ENCODE peak calls at places on chromosomes 16 and 17, in nine cellular contexts. One of them, this sample, is unnamed.
A peak's percentile ranks its signal among the peaks of the same experiment; 100 is the strongest.

GRCh38 chr17:76398523-76399174 is 14.2 kb downstream of the SPHK1 start:
- DNase-seq in neural crest cell: no peak
- DNase-seq in stomach: no peak
- DNase-seq in uterus: no peak
- DNase-seq in chondrocyte: peak; percentile 90
- DNase-seq in mammary epithelial cell: no peak
- DNase-seq in mucosa of descending colon: no peak
- DNase-seq in body of pancreas: no peak
- DNase-seq in SK-N-SH: no peak
- DNase-seq in this sample: no peak

GRCh38 chr17:42378597-42379594 is 9.3 kb downstream of the STAT3 start:
- DNase-seq in uterus: no peak
- DNase-seq in SK-N-SH: no peak
- DNase-seq in stomach: no peak
- DNase-seq in body of pancreas: peak; percentile 34
- DNase-seq in neural crest cell: no peak
- DNase-seq in mucosa of descending colon: no peak
- DNase-seq in mammary epithelial cell: peak; percentile 61
- DNase-seq in chondrocyte: no peak
- DNase-seq in this sample: peak; percentile 32

GRCh38 chr17:63774982-63775290 is 966 bp downstream of the DDX42 start:
- DNase-seq in mucosa of descending colon: no peak
- DNase-seq in neural crest cell: no peak
- DNase-seq in SK-N-SH: no peak
- DNase-seq in mammary epithelial cell: peak; percentile 30
- DNase-seq in uterus: no peak
- DNase-seq in chondrocyte: no peak
- DNase-seq in stomach: no peak
- DNase-seq in body of pancreas: no peak
- DNase-seq in this sample: no peak

GRCh38 chr17:11031787-11032186 is 193.9 kb upstream of the PIRT start:
- DNase-seq in chondrocyte: no peak
- DNase-seq in mucosa of descending colon: no peak
- DNase-seq in stomach: no peak
- DNase-seq in uterus: no peak
- DNase-seq in body of pancreas: no peak
- DNase-seq in SK-N-SH: no peak
- DNase-seq in neural crest cell: no peak
- DNase-seq in mammary epithelial cell: no peak
- DNase-seq in this sample: no peak

GRCh38 chr17:12256380-12256995 is 235.8 kb downstream of the MAP2K4 start:
- DNase-seq in chondrocyte: no peak
- DNase-seq in neural crest cell: peak; percentile 5
- DNase-seq in body of pancreas: peak; percentile 55
- DNase-seq in mucosa of descending colon: no peak
- DNase-seq in stomach: peak; percentile 53
- DNase-seq in SK-N-SH: peak; percentile 43
- DNase-seq in mammary epithelial cell: peak; percentile 16
- DNase-seq in uterus: peak; percentile 45
- DNase-seq in this sample: peak; percentile 57

GRCh38 chr17:77312061-77312684 is 171.4 kb downstream of the SEC14L1 start:
- DNase-seq in uterus: no peak
- DNase-seq in mucosa of descending colon: peak; percentile 31
- DNase-seq in SK-N-SH: peak; percentile 18
- DNase-seq in stomach: no peak
- DNase-seq in chondrocyte: peak; percentile 63
- DNase-seq in body of pancreas: no peak
- DNase-seq in neural crest cell: no peak
- DNase-seq in mammary epithelial cell: no peak
- DNase-seq in this sample: no peak

GRCh38 chr16:4091638-4092037 is 24.6 kb downstream of the ADCY9 start:
- DNase-seq in body of pancreas: no peak
- DNase-seq in mucosa of descending colon: no peak
- DNase-seq in uterus: no peak
- DNase-seq in chondrocyte: no peak
- DNase-seq in stomach: no peak
- DNase-seq in SK-N-SH: no peak
- DNase-seq in neural crest cell: no peak
- DNase-seq in mammary epithelial cell: no peak
- DNase-seq in this sample: no peak

GRCh38 chr17:1002771-1003555 is 6.0 kb downstream of the TIMM22 start:
- DNase-seq in stomach: no peak
- DNase-seq in uterus: no peak
- DNase-seq in neural crest cell: no peak
- DNase-seq in mucosa of descending colon: no peak
- DNase-seq in mammary epithelial cell: no peak
- DNase-seq in SK-N-SH: no peak
- DNase-seq in body of pancreas: no peak
- DNase-seq in chondrocyte: no peak
- DNase-seq in this sample: no peak

GRCh38 chr17:68771867-68772515 is 170.8 kb upstream of the FAM20A start:
- DNase-seq in mammary epithelial cell: peak; percentile 39
- DNase-seq in SK-N-SH: peak; percentile 52
- DNase-seq in mucosa of descending colon: no peak
- DNase-seq in stomach: no peak
- DNase-seq in chondrocyte: no peak
- DNase-seq in body of pancreas: peak; percentile 13
- DNase-seq in uterus: no peak
- DNase-seq in neural crest cell: no peak
- DNase-seq in this sample: peak; percentile 39

GRCh38 chr17:75877752-75878173 is 618 bp downstream of the TRIM47 start:
- DNase-seq in SK-N-SH: peak; percentile 93
- DNase-seq in neural crest cell: peak; percentile 61
- DNase-seq in body of pancreas: peak; percentile 86
- DNase-seq in chondrocyte: peak; percentile 91
- DNase-seq in stomach: peak; percentile 86
- DNase-seq in mammary epithelial cell: peak; percentile 76
- DNase-seq in mucosa of descending colon: peak; percentile 92
- DNase-seq in uterus: peak; percentile 80
- DNase-seq in this sample: peak; percentile 85

GRCh38 chr17:19311016-19311415 is 51.5 kb downstream of the B9D1 start:
- DNase-seq in mammary epithelial cell: no peak
- DNase-seq in uterus: no peak
- DNase-seq in SK-N-SH: no peak
- DNase-seq in mucosa of descending colon: no peak
- DNase-seq in body of pancreas: no peak
- DNase-seq in chondrocyte: peak; percentile 18
- DNase-seq in neural crest cell: no peak
- DNase-seq in stomach: no peak
- DNase-seq in this sample: no peak

GRCh38 chr16:47732122-47732805 is 271.1 kb downstream of the PHKB start:
- DNase-seq in uterus: no peak
- DNase-seq in SK-N-SH: no peak
- DNase-seq in chondrocyte: no peak
- DNase-seq in mammary epithelial cell: peak; percentile 96
- DNase-seq in mucosa of descending colon: no peak
- DNase-seq in stomach: no peak
- DNase-seq in body of pancreas: no peak
- DNase-seq in neural crest cell: no peak
- DNase-seq in this sample: no peak

GRCh38 chr17:79737922-79738578 is 7.3 kb downstream of the ENPP7 start:
- DNase-seq in neural crest cell: no peak
- DNase-seq in mucosa of descending colon: no peak
- DNase-seq in SK-N-SH: no peak
- DNase-seq in body of pancreas: no peak
- DNase-seq in uterus: no peak
- DNase-seq in chondrocyte: no peak
- DNase-seq in mammary epithelial cell: no peak
- DNase-seq in stomach: no peak
- DNase-seq in this sample: no peak

GRCh38 chr16:1706386-1707192 is 594 bp downstream of the MAPK8IP3 start:
- DNase-seq in mucosa of descending colon: no peak
- DNase-seq in body of pancreas: no peak
- DNase-seq in mammary epithelial cell: no peak
- DNase-seq in chondrocyte: no peak
- DNase-seq in uterus: no peak
- DNase-seq in stomach: no peak
- DNase-seq in SK-N-SH: peak; percentile 74
- DNase-seq in neural crest cell: no peak
- DNase-seq in this sample: peak; percentile 80

GRCh38 chr16:72202014-72202413 is 30.1 kb upstream of the PMFBP1 start:
- DNase-seq in mucosa of descending colon: no peak
- DNase-seq in body of pancreas: no peak
- DNase-seq in uterus: no peak
- DNase-seq in chondrocyte: no peak
- DNase-seq in stomach: no peak
- DNase-seq in mammary epithelial cell: peak; percentile 85
- DNase-seq in SK-N-SH: no peak
- DNase-seq in neural crest cell: no peak
- DNase-seq in this sample: no peak

GRCh38 chr16:25033852-25034251 is 18.7 kb upstream of the ARHGAP17 start:
- DNase-seq in uterus: no peak
- DNase-seq in SK-N-SH: no peak
- DNase-seq in mammary epithelial cell: no peak
- DNase-seq in body of pancreas: no peak
- DNase-seq in stomach: no peak
- DNase-seq in mucosa of descending colon: no peak
- DNase-seq in chondrocyte: no peak
- DNase-seq in neural crest cell: no peak
- DNase-seq in this sample: no peak

GRCh38 chr17:83025636-83026280 is 53.7 kb upstream of the METRNL start:
- DNase-seq in body of pancreas: no peak
- DNase-seq in mucosa of descending colon: no peak
- DNase-seq in mammary epithelial cell: no peak
- DNase-seq in chondrocyte: no peak
- DNase-seq in neural crest cell: no peak
- DNase-seq in stomach: peak; percentile 22
- DNase-seq in SK-N-SH: peak; percentile 24
- DNase-seq in uterus: no peak
- DNase-seq in this sample: no peak

GRCh38 chr16:19119564-19119963 is 5.8 kb downstream of the ITPRIPL2 start:
- DNase-seq in stomach: no peak
- DNase-seq in mucosa of descending colon: no peak
- DNase-seq in neural crest cell: no peak
- DNase-seq in chondrocyte: no peak
- DNase-seq in SK-N-SH: no peak
- DNase-seq in uterus: no peak
- DNase-seq in mammary epithelial cell: peak; percentile 81
- DNase-seq in body of pancreas: no peak
- DNase-seq in this sample: no peak

GRCh38 chr16:75296606-75297005 is 45.2 kb upstream of the BCAR1 start:
- DNase-seq in mucosa of descending colon: no peak
- DNase-seq in body of pancreas: peak; percentile 80
- DNase-seq in SK-N-SH: peak; percentile 63
- DNase-seq in neural crest cell: no peak
- DNase-seq in stomach: no peak
- DNase-seq in mammary epithelial cell: no peak
- DNase-seq in chondrocyte: no peak
- DNase-seq in uterus: no peak
- DNase-seq in this sample: no peak

GRCh38 chr17:38550661-38551060 is 55.1 kb downstream of the SRCIN1 start:
- DNase-seq in SK-N-SH: no peak
- DNase-seq in stomach: peak; percentile 74
- DNase-seq in body of pancreas: peak; percentile 43
- DNase-seq in chondrocyte: no peak
- DNase-seq in uterus: no peak
- DNase-seq in mammary epithelial cell: peak; percentile 94
- DNase-seq in neural crest cell: no peak
- DNase-seq in mucosa of descending colon: no peak
- DNase-seq in this sample: no peak

DNA sequence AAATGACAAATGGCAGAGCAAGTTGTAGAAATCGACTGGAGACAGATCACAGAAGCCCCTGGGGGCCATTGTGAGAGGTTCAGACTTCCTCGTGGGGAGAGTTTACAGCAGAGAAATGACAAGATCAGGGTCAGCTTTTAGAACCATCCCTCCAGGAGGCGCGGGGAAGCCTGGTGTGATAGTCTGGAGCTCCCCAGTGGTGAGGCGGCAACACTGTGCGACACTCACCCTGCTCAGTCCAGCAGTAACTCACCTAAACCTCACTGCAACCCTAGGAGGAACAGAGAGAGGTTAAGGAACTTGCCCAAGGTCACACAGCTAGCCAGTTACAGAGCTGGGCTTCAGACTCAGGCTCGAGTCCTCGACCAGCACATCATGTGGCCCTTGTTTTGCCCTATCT is 123.4 kb upstream of the IRX3 start:
- DNase-seq in mammary epithelial cell: no peak
- DNase-seq in chondrocyte: no peak
- DNase-seq in stomach: no peak
- DNase-seq in uterus: no peak
- DNase-seq in body of pancreas: no peak
- DNase-seq in SK-N-SH: no peak
- DNase-seq in neural crest cell: no peak
- DNase-seq in mucosa of descending colon: no peak
- DNase-seq in this sample: no peak
- TF ChIP-seq CTCF in mammary epithelial cell: no peak
- TF ChIP-seq CTCF in chondrocyte: no peak
- TF ChIP-seq CTCF in stomach: no peak
- TF ChIP-seq CTCF in uterus: no peak
- TF ChIP-seq CTCF in body of pancreas: no peak
- TF ChIP-seq CTCF in SK-N-SH: no peak
- TF ChIP-seq CTCF in neural crest cell: no peak
- TF ChIP-seq CTCF in mucosa of descending colon: no peak
- TF ChIP-seq CTCF in this sample: no peak

GRCh38 chr17:67016039-67016762 is 28.2 kb upstream of the CACNG1 start:
- DNase-seq in body of pancreas: no peak
- DNase-seq in chondrocyte: no peak
- DNase-seq in stomach: no peak
- DNase-seq in mammary epithelial cell: no peak
- DNase-seq in mucosa of descending colon: no peak
- DNase-seq in neural crest cell: no peak
- DNase-seq in uterus: no peak
- DNase-seq in SK-N-SH: no peak
- DNase-seq in this sample: no peak
- TF ChIP-seq CTCF in body of pancreas: no peak
- TF ChIP-seq CTCF in chondrocyte: no peak
- TF ChIP-seq CTCF in stomach: no peak
- TF ChIP-seq CTCF in mammary epithelial cell: no peak
- TF ChIP-seq CTCF in mucosa of descending colon: no peak
- TF ChIP-seq CTCF in neural crest cell: no peak
- TF ChIP-seq CTCF in uterus: no peak
- TF ChIP-seq CTCF in SK-N-SH: no peak
- TF ChIP-seq CTCF in this sample: no peak

GRCh38 chr16:81497690-81498089 is 53.1 kb downstream of the CMIP start:
- DNase-seq in chondrocyte: no peak
- DNase-seq in mammary epithelial cell: no peak
- DNase-seq in mucosa of descending colon: peak; percentile 46
- DNase-seq in SK-N-SH: no peak
- DNase-seq in body of pancreas: no peak
- DNase-seq in uterus: no peak
- DNase-seq in stomach: no peak
- DNase-seq in neural crest cell: no peak
- DNase-seq in this sample: peak; percentile 54
- TF ChIP-seq CTCF in chondrocyte: no peak
- TF ChIP-seq CTCF in mammary epithelial cell: no peak
- TF ChIP-seq CTCF in mucosa of descending colon: no peak
- TF ChIP-seq CTCF in SK-N-SH: no peak
- TF ChIP-seq CTCF in body of pancreas: peak; percentile 34
- TF ChIP-seq CTCF in uterus: no peak
- TF ChIP-seq CTCF in stomach: peak; percentile 40
- TF ChIP-seq CTCF in neural crest cell: no peak
- TF ChIP-seq CTCF in this sample: no peak

GRCh38 chr17:81711814-81712467 is at the start of gene SLC25A10:
- DNase-seq in stomach: peak; percentile 94
- DNase-seq in chondrocyte: no peak
- DNase-seq in neural crest cell: peak; percentile 63
- DNase-seq in body of pancreas: peak; percentile 95
- DNase-seq in uterus: peak; percentile 67
- DNase-seq in mucosa of descending colon: peak; percentile 92
- DNase-seq in SK-N-SH: peak; percentile 99
- DNase-seq in mammary epithelial cell: peak; percentile 82
- DNase-seq in this sample: peak; percentile 98
- TF ChIP-seq CTCF in stomach: peak; percentile 33
- TF ChIP-seq CTCF in chondrocyte: peak; percentile 19
- TF ChIP-seq CTCF in neural crest cell: no peak
- TF ChIP-seq CTCF in body of pancreas: peak; percentile 4
- TF ChIP-seq CTCF in uterus: no peak
- TF ChIP-seq CTCF in mucosa of descending colon: no peak
- TF ChIP-seq CTCF in SK-N-SH: no peak
- TF ChIP-seq CTCF in mammary epithelial cell: no peak
- TF ChIP-seq CTCF in this sample: no peak